ENCODE peak calls at places on chromosomes 7 and 10, in ten cellular contexts. R is K562, V is AG04450, U is ascending aorta, E is fibroblast of mammary gland, J is cardiac muscle cell, Y is PC-3, A is HL-60, X is colonic mucosa, O is IMR-90. K is an unnamed sample.

GRCh38 chr10:21052709-21053104 is 155.6 kb upstream of the NEBL start:
- DNase-seq in R (no peak), V (no peak), U (no peak), E (no peak), J (no peak), Y (no peak), A (no peak), X (no peak), O (no peak), K (no peak)

GRCh38 chr10:48343871-48344598 is 37.6 kb downstream of the MAPK8 start:
- DNase-seq in R (no peak), V (no peak), U (no peak), E (peak; percentile 5), J (no peak), Y (no peak), A (no peak), X (no peak), O (no peak), K (no peak)

GRCh38 chr7:23298885-23299769 is at the start of gene MALSU1:
- DNase-seq in R (peak; percentile 99), V (peak; percentile 90), U (peak; percentile 99), E (peak; percentile 96), J (peak; percentile 98), Y (peak; percentile 96), A (peak; percentile 91), X (peak; percentile 97), O (peak; percentile 96), K (peak; percentile 94)

GRCh38 chr7:100865971-100866720 is 1.0 kb upstream of the TRIP6 start:
- DNase-seq in R (no peak), V (no peak), U (peak; percentile 85), E (no peak), J (no peak), Y (peak; percentile 87), A (no peak), X (peak; percentile 91), O (no peak), K (no peak)

GRCh38 chr10:118850418-118851061 is 95.8 kb upstream of the CACUL1 start:
- DNase-seq in R (peak; percentile 68), V (no peak), U (peak; percentile 69), E (peak; percentile 69), J (peak; percentile 70), Y (peak; percentile 65), A (peak; percentile 32), X (peak; percentile 70), O (peak; percentile 36), K (peak; percentile 2)

GRCh38 chr10:91665842-91666241 is 33.0 kb upstream of the PPP1R3C start:
- DNase-seq in R (peak; percentile 5), V (peak; percentile 47), U (no peak), E (peak; percentile 58), J (no peak), Y (no peak), A (no peak), X (no peak), O (peak; percentile 88), K (no peak)

GRCh38 chr10:93590638-93591037 is 10.4 kb downstream of the RBP4 start:
- DNase-seq in R (no peak), V (no peak), U (no peak), E (no peak), J (no peak), Y (no peak), A (no peak), X (no peak), O (no peak), K (no peak)

GRCh38 chr10:122796796-122797195 is 48.9 kb downstream of the CUZD1 start:
- DNase-seq in R (no peak), V (no peak), U (no peak), E (no peak), J (no peak), Y (no peak), A (no peak), X (no peak), O (no peak), K (no peak)

GRCh38 chr7:4861673-4862072 is at the start of gene PAPOLB:
- DNase-seq in R (no peak), V (no peak), U (no peak), E (no peak), J (peak; percentile 30), Y (no peak), A (no peak), X (no peak), O (no peak), K (no peak)

GRCh38 chr10:30529373-30529998 is 95.5 kb downstream of the MAP3K8 start:
- DNase-seq in R (no peak), V (no peak), U (peak; percentile 90), E (no peak), J (no peak), Y (no peak), A (peak; percentile 71), X (peak; percentile 49), O (no peak), K (no peak)

GRCh38 chr10:129057856-129058663 is 409.0 kb upstream of the MGMT start:
- DNase-seq in R (no peak), V (no peak), U (peak; percentile 48), E (no peak), J (no peak), Y (no peak), A (no peak), X (no peak), O (no peak), K (no peak)

GRCh38 chr10:101394522-101395133 is 40.7 kb downstream of the BTRC start:
- DNase-seq in R (peak; percentile 16), V (no peak), U (no peak), E (no peak), J (no peak), Y (no peak), A (no peak), X (no peak), O (no peak), K (no peak)

GRCh38 chr10:107418411-107418810 is 253.9 kb upstream of the SORCS1 start:
- DNase-seq in R (no peak), V (no peak), U (no peak), E (no peak), J (no peak), Y (no peak), A (no peak), X (no peak), O (no peak), K (no peak)
- H3K4me3 ChIP-seq in R (no peak overlapping the region), V (no peak overlapping the region), U (no peak overlapping the region), E (no peak overlapping the region), J (no peak overlapping the region), Y (no peak overlapping the region), A (no peak overlapping the region), X (no peak overlapping the region), O (no peak overlapping the region), K (no peak overlapping the region)

GRCh38 chr10:15718495-15719061 is 1.1 kb downstream of the ITGA8 start:
- DNase-seq in R (no peak), V (no peak), U (no peak), E (no peak), J (no peak), Y (no peak), A (no peak), X (no peak), O (no peak), K (no peak)

GRCh38 chr10:15720635-15721310 is 1.1 kb upstream of the ITGA8 start:
- DNase-seq in R (no peak), V (no peak), U (no peak), E (no peak), J (no peak), Y (no peak), A (no peak), X (no peak), O (no peak), K (no peak)

GRCh38 chr10:15715619-15716227 is 4.0 kb downstream of the ITGA8 start:
- DNase-seq in R (peak; percentile 51), V (no peak), U (no peak), E (peak; percentile 38), J (peak; percentile 42), Y (peak; percentile 10), A (no peak), X (no peak), O (no peak), K (no peak)

GRCh38 chr10:15719899-15720634 is at the start of gene ITGA8:
- DNase-seq in R (no peak), V (no peak), U (peak; percentile 84), E (peak; percentile 39), J (peak; percentile 39), Y (no peak), A (no peak), X (peak; percentile 23), O (no peak), K (no peak)

DNA sequence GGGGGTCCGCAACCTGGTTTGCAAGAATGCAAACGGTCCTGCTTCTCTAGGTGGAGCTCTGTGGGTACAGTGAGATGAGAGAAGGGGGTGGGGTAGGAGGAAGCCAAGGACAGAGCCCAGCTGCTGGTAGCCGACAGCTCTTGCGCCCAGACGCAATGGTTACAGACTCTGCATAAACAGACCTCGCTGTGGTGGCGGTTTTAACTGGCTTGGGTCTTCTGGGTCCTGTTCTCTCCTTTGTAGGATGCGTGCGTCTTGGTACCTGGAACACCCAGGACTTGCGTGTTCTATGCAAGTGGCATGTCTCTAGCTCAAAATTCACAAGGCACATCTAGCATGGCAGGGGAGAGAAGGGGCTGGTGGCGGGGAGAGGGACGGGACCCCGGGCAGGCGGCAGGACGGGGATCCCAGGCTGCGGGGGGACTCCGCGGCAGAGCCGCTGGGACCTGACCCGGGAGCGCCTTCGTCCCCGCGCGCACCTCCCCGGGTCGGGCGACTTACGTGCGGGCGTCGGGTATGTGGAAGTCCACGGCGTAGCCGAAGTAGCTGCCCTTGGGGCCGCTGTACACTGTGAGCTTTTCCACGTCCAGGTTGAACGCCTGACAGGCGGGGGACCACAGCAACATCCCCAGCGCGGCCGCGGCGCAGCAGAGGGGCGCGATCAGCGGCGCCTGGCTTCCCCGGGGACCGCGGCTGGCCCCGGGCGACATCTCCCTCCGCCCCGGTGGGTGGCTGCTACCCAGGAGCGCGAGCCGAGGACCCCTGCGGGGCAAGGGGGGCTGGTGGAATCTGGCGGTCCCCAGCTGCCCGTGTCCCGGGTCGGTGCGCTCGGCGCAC is 442 bp downstream of the ITGA8 start:
- DNase-seq in R (no peak), V (no peak), U (no peak), E (no peak), J (peak; percentile 24), Y (no peak), A (no peak), X (peak; percentile 19), O (no peak), K (no peak)
- H3K4me3 ChIP-seq in R (no peak overlapping the region), V (no peak overlapping the region), U (peak overlapping the region; percentile 78), E (peak overlapping the region; percentile 7), J (peak overlapping the region; percentile 67), Y (no peak overlapping the region), A (no peak overlapping the region), X (peak overlapping the region; percentile 37), O (peak overlapping the region; percentile 24), K (no peak overlapping the region)

GRCh38 chr7:108245523-108246226 is 115.5 kb upstream of the LAMB4 start:
- DNase-seq in R (no peak), V (no peak), U (no peak), E (no peak), J (no peak), Y (no peak), A (no peak), X (no peak), O (no peak), K (no peak)
- H3K4me3 ChIP-seq in R (no peak overlapping the region), V (no peak overlapping the region), U (no peak overlapping the region), E (peak overlapping the region; percentile 8), J (no peak overlapping the region), Y (no peak overlapping the region), A (no peak overlapping the region), X (no peak overlapping the region), O (no peak overlapping the region), K (no peak overlapping the region)

DNA sequence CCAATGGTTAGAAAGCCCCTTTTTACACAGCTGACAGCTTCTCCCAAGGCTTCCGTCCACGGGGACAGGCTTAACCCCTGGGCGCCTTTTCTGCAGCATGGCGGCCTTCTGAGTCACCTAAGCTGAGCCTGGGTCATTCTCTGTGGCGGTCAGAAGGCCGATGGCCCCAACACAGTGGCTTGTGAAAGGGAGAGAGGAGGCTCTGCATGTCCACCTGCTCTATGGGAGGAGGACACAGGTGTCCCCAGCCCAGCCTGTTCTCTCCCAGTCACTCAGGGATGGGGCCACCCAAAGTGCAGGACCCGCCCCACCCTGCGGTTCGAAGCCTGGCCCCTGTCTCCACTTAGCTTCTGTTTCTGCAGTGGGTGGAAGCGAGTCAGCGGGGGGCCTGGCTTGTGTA is 20.4 kb upstream of the TTYH3 start:
- DNase-seq in R (no peak), V (no peak), U (no peak), E (no peak), J (no peak), Y (no peak), A (no peak), X (no peak), O (no peak), K (no peak)
- H3K4me3 ChIP-seq in R (no peak overlapping the region), V (no peak overlapping the region), U (no peak overlapping the region), E (no peak overlapping the region), J (no peak overlapping the region), Y (no peak overlapping the region), A (no peak overlapping the region), X (no peak overlapping the region), O (no peak overlapping the region), K (no peak overlapping the region)

K was measured in Panc1.